ENCODE peak calls at places on chromosomes 7 and 10, in five cellular contexts. X is psoas muscle, I is heart right ventricle, J is PC-3, M is cardiac muscle cell. Z is an unnamed sample. For H3K4me1, the result is how much of the 10 kb centered on the place peaks cover.

GRCh38 chr7:105654994-105655900 is 74.0 kb upstream of the EFCAB10 start:
- DNase-seq in X (no peak), I (peak), J (peak), M (peak), Z (no peak)

GRCh38 chr10:73908853-73909611 is 1.9 kb upstream of the PLAU start:
- DNase-seq in X (no peak), I (no peak), J (peak), M (peak), Z (peak)

GRCh38 chr10:11489591-11489990 is 121.9 kb downstream of the USP6NL start:
- DNase-seq in X (no peak), I (no peak), J (no peak), M (no peak), Z (no peak)

GRCh38 chr10:50968386-50969091 is 83.1 kb upstream of the A1CF start:
- DNase-seq in X (no peak), I (no peak), J (no peak), M (no peak), Z (no peak)

GRCh38 chr7:90409667-90410066 is 6.4 kb downstream of the CLDN12 start:
- DNase-seq in X (no peak), I (no peak), J (no peak), M (peak), Z (no peak)

GRCh38 chr10:24485299-24485698 is 238.4 kb downstream of the ARHGAP21 start:
- DNase-seq in X (no peak), I (no peak), J (no peak), M (no peak), Z (no peak)

GRCh38 chr7:50959560-50959959 is 176.9 kb upstream of the GRB10 start:
- DNase-seq in X (no peak), I (no peak), J (no peak), M (no peak), Z (no peak)

GRCh38 chr7:98562336-98563182 is 54.5 kb upstream of the NPTX2 start:
- DNase-seq in X (no peak), I (no peak), J (no peak), M (no peak), Z (no peak)

GRCh38 chr7:114818501-114818900 is 103.4 kb upstream of the MDFIC start:
- DNase-seq in X (no peak), I (no peak), J (peak), M (peak), Z (no peak)

GRCh38 chr10:119602241-119603095 is 5.7 kb upstream of the TIAL1 start:
- DNase-seq in X (no peak), I (no peak), J (peak), M (peak), Z (no peak)

GRCh38 chr10:116133641-116134040 is 139.4 kb downstream of the GFRA1 start:
- DNase-seq in X (no peak), I (no peak), J (no peak), M (no peak), Z (no peak)

DNA sequence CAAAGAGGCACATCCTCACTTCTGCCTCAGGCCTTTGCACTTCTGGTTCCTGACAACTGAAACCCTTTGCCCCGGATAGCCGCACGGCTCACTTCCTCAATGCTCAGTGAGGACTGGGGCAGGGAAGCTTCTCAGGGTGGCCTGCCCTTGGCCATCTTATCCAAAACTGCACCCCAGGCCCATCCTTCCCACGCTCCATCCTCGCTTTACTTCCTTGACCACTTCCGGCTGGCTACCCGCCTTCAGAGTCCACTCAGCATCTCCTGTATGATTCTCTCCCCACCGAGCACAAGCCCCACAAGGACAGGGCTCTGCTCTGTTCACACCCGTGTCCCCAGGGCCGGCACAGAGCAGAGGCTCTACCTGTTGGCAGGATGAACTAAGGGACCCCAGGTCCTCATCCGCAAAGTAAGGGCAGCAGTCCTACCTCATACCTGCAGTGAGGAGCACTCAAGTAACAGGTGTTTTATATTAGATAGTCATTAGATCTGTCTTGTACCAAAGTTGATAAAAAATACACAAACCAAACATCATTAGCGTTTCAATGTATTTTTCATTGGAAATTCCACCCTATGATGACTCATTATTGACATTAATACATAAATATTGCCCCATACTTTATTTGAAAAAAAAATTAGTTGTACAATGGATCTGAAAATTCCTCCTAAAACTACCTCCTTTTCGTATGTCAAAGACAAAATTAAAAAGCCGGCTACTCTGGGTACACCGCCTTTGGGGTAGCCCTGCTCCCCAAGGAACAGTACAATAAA is 35.0 kb downstream of the GNA12 start:
- DNase-seq in X (no peak), I (no peak), J (peak), M (no peak), Z (no peak)
- H3K4me1 ChIP-seq in X (under half), I (half or more), J (under half), M (under half), Z (half or more)

DNA sequence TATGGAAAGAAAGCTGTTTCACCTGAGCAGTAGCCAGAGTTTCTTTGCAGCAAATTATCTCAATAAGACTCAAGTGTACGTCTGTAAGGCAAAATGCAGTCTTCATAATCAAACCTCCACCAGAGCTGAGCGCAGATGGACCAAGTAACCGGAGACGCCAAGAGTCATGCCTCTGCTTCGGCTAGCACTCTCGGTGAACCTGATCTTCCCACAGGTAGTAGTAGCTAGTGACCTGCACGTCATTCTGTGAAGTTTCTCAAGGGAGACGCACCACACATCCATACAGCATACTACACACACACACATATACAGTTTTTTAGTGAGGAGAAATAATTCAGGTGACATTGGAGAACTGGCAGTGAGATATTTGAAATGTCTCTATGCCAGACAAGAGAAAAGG is 357.0 kb downstream of the CRPPA start:
- DNase-seq in X (no peak), I (no peak), J (no peak), M (no peak), Z (no peak)
- H3K4me3 ChIP-seq in X (peak), I (peak), J (no peak), M (no peak), Z (peak)

GRCh38 chr10:113854019-113854756 is at the start of the genes DCLRE1A and NHLRC2:
- DNase-seq in X (peak), I (peak), J (peak), M (peak), Z (peak)
- H3K4me1 ChIP-seq in X (half or more), I (half or more), J (under half), M (under half), Z (half or more)

GRCh38 chr7:100865971-100866720 is 1.0 kb upstream of the TRIP6 start:
- DNase-seq in X (peak), I (peak), J (peak), M (no peak), Z (peak)
- H3K4me3 ChIP-seq in X (peak), I (peak), J (peak), M (no peak), Z (peak)